ENCODE peak calls at places on chromosomes 2 and 18, in eight cellular contexts. U is Kasumi-1; G is EL; W is activated T-cell treated with anti-CD3 and anti-CD28 coated beads, Interleukin-2, amount 50 U/mL, for 72 hours; S is activated CD4-positive, alpha-beta T cell treated with anti-CD3 and anti-CD28 coated beads for 4 hours; Z is BE2C; P is cardiac fibroblast; A is trophoblast cell. I is an unnamed sample.

GRCh38 chr18:9422816-9423519 is 52.3 kb upstream of the RALBP1 start:
- DNase-seq in U (no peak), G (no peak), W (no peak), S (no peak), Z (no peak), P (no peak), A (peak; percentile 86), I (no peak)

GRCh38 chr18:14086459-14087231 is 45.6 kb downstream of the ZNF519 start:
- DNase-seq in U (peak; percentile 71), G (peak; percentile 31), W (no peak), S (no peak), Z (peak; percentile 18), P (peak; percentile 63), A (peak; percentile 65), I (peak; percentile 15)

GRCh38 chr2:168944065-168944464 is 43.0 kb downstream of the G6PC2 start:
- DNase-seq in U (peak; percentile 19), G (no peak), W (no peak), S (no peak), Z (no peak), P (no peak), A (no peak), I (no peak)

GRCh38 chr2:11681722-11682589 is 12.0 kb upstream of the NTSR2 start:
- DNase-seq in U (peak; percentile 18), G (no peak), W (peak; percentile 51), S (no peak), Z (peak; percentile 72), P (peak; percentile 14), A (peak; percentile 57), I (peak; percentile 42)

GRCh38 chr2:232527905-232528470 is 2.0 kb downstream of the CHRND start:
- DNase-seq in U (no peak), G (no peak), W (no peak), S (no peak), Z (no peak), P (no peak), A (no peak), I (no peak)

GRCh38 chr2:28855977-28856376 is 14.1 kb downstream of the TRMT61B start:
- DNase-seq in U (no peak), G (no peak), W (no peak), S (no peak), Z (no peak), P (no peak), A (no peak), I (no peak)

GRCh38 chr2:58913082-58913726 is 672.1 kb upstream of the FANCL start:
- DNase-seq in U (no peak), G (no peak), W (no peak), S (no peak), Z (no peak), P (no peak), A (no peak), I (no peak)

GRCh38 chr2:217672472-217672871 is 330.3 kb downstream of the TNS1 start:
- DNase-seq in U (no peak), G (no peak), W (no peak), S (no peak), Z (no peak), P (no peak), A (peak; percentile 93), I (no peak)

GRCh38 chr2:151381266-151381665 is 23.9 kb downstream of the TNFAIP6 start:
- DNase-seq in U (no peak), G (peak; percentile 70), W (no peak), S (no peak), Z (no peak), P (peak; percentile 74), A (peak; percentile 32), I (no peak)

GRCh38 chr2:58006256-58006951 is 40.2 kb upstream of the VRK2 start:
- DNase-seq in U (no peak), G (no peak), W (no peak), S (no peak), Z (no peak), P (no peak), A (no peak), I (no peak)

GRCh38 chr2:19611491-19612332 is 253.3 kb upstream of the OSR1 start:
- DNase-seq in U (no peak), G (peak; percentile 97), W (no peak), S (no peak), Z (no peak), P (peak; percentile 98), A (no peak), I (no peak)

GRCh38 chr2:68693947-68694346 is 40.7 kb upstream of the ARHGAP25 start:
- DNase-seq in U (no peak), G (no peak), W (no peak), S (no peak), Z (peak; percentile 34), P (no peak), A (no peak), I (peak; percentile 98)

GRCh38 chr18:48929951-48930713 is 20.6 kb downstream of the SMAD7 start:
- DNase-seq in U (no peak), G (peak; percentile 79), W (no peak), S (no peak), Z (peak; percentile 39), P (peak; percentile 59), A (no peak), I (peak; percentile 72)

GRCh38 chr2:220783651-220784050 is 788.5 kb downstream of the EPHA4 start:
- DNase-seq in U (no peak), G (no peak), W (no peak), S (no peak), Z (no peak), P (no peak), A (no peak), I (no peak)

GRCh38 chr2:7269993-7270392 is 352.8 kb downstream of the RNF144A start:
- DNase-seq in U (no peak), G (no peak), W (no peak), S (no peak), Z (no peak), P (no peak), A (no peak), I (no peak)

GRCh38 chr18:23563377-23564043 is 22.8 kb downstream of the NPC1 start:
- DNase-seq in U (no peak), G (peak; percentile 70), W (no peak), S (no peak), Z (no peak), P (peak; percentile 64), A (no peak), I (no peak)

GRCh38 chr2:32825291-32825712 is 121.5 kb upstream of the LTBP1 start:
- DNase-seq in U (no peak), G (peak; percentile 12), W (no peak), S (no peak), Z (peak; percentile 75), P (peak; percentile 63), A (no peak), I (no peak)

GRCh38 chr2:176085120-176085788 is 1.5 kb upstream of the EVX2 start:
- DNase-seq in U (no peak), G (no peak), W (no peak), S (no peak), Z (no peak), P (no peak), A (no peak), I (peak; percentile 30)

GRCh38 chr18:26327062-26327461 is 100.8 kb downstream of the TAF4B start:
- DNase-seq in U (no peak), G (no peak), W (no peak), S (no peak), Z (no peak), P (no peak), A (no peak), I (no peak)

GRCh38 chr2:233566141-233566956 is at the start of gene USP40:
- DNase-seq in U (peak; percentile 55), G (peak; percentile 88), W (peak; percentile 57), S (peak; percentile 51), Z (peak; percentile 94), P (peak; percentile 92), A (peak; percentile 89), I (peak; percentile 90)